ENCODE peak calls at places on chromosomes 3 and 15, in nine cellular contexts. C, R, S, Y, W, B, J, Z and G are unnamed samples.

GRCh38 chr15:75791337-75791713 is 51.9 kb upstream of the UBE2Q2 start:
- DNase-seq in Z (no peak), Y (no peak), B (no peak), R (no peak), W (no peak), J (no peak), C (no peak), S (no peak), G (no peak)

GRCh38 chr3:188019761-188020160 is 134.2 kb upstream of the LPP start:
- DNase-seq in J (no peak), W (no peak), S (no peak), Z (no peak), R (no peak), Y (no peak), C (no peak), B (no peak), G (no peak)

GRCh38 chr15:83845230-83845629 is 191.3 kb downstream of the ADAMTSL3 start:
- DNase-seq in C (no peak), S (peak; percentile 19), B (no peak), Z (no peak), J (no peak), R (peak; percentile 42), Y (no peak), W (peak; percentile 54), G (no peak)

GRCh38 chr3:50662408-50662807 is 12.3 kb upstream of the DOCK3 start:
- DNase-seq in Y (no peak), Z (no peak), B (no peak), R (no peak), S (no peak), J (no peak), W (no peak), C (no peak), G (no peak)

GRCh38 chr3:40800343-40800742 is 275.6 kb downstream of the ZNF621 start:
- DNase-seq in S (peak; percentile 76), W (peak; percentile 87), C (no peak), Z (no peak), Y (peak; percentile 72), R (peak; percentile 100), J (no peak), B (peak; percentile 5), G (peak; percentile 57)

GRCh38 chr3:139263798-139264197 is 80.0 kb upstream of the MRPS22 start:
- DNase-seq in W (no peak), S (no peak), Y (no peak), J (no peak), B (no peak), C (no peak), Z (no peak), R (no peak), G (no peak)

GRCh38 chr3:18443670-18444596 is 18.8 kb upstream of the SATB1 start:
- DNase-seq in J (peak; percentile 20), W (no peak), Y (peak; percentile 10), S (peak; percentile 1), Z (peak; percentile 16), B (no peak), C (peak; percentile 23), R (no peak), G (no peak)

GRCh38 chr15:101048191-101049011 is 129.2 kb downstream of the LRRK1 start:
- DNase-seq in C (no peak), W (no peak), B (no peak), S (no peak), Z (no peak), J (no peak), Y (peak; percentile 9), R (no peak), G (no peak)

GRCh38 chr3:191352014-191352413 is 21.7 kb upstream of the UTS2B start:
- DNase-seq in R (no peak), Z (no peak), J (no peak), B (no peak), W (peak; percentile 37), C (no peak), Y (no peak), S (no peak), G (no peak)

GRCh38 chr15:58697220-58697619 is 52.3 kb downstream of the ADAM10 start:
- DNase-seq in Y (no peak), Z (no peak), R (no peak), W (no peak), S (no peak), B (no peak), J (no peak), C (no peak), G (no peak)

GRCh38 chr3:185807455-185808068 is 17.3 kb downstream of the IGF2BP2 start:
- DNase-seq in B (peak; percentile 92), Y (no peak), W (peak; percentile 97), J (no peak), S (peak; percentile 94), Z (no peak), R (peak; percentile 95), C (no peak), G (peak; percentile 95)

GRCh38 chr3:69784854-69785523 is 45.7 kb downstream of the MITF start:
- DNase-seq in Y (peak; percentile 31), W (peak; percentile 78), B (peak; percentile 91), C (peak; percentile 50), Z (peak; percentile 46), S (peak; percentile 91), J (no peak), R (peak; percentile 91), G (no peak)

GRCh38 chr3:88195951-88196434 is 46.2 kb downstream of the C3orf38 start:
- DNase-seq in Z (no peak), B (no peak), R (peak; percentile 5), Y (no peak), S (peak; percentile 15), J (no peak), W (peak; percentile 23), C (no peak), G (no peak)

GRCh38 chr3:5476403-5476802 is 288.9 kb downstream of the EDEM1 start:
- DNase-seq in Y (no peak), J (no peak), B (no peak), S (no peak), R (no peak), Z (no peak), C (no peak), W (no peak), G (no peak)

GRCh38 chr3:174619244-174619643 is 239.9 kb upstream of the NAALADL2 start:
- DNase-seq in W (no peak), B (no peak), R (no peak), Y (no peak), Z (no peak), S (no peak), C (no peak), J (no peak), G (no peak)

GRCh38 chr15:67177750-67178149 is 76.7 kb downstream of the AAGAB start:
- DNase-seq in B (peak; percentile 19), S (peak; percentile 54), Z (no peak), R (peak; percentile 58), C (no peak), Y (no peak), J (no peak), W (peak; percentile 28), G (no peak)

GRCh38 chr3:124787490-124788195 is 57.4 kb downstream of the UMPS start:
- DNase-seq in J (no peak), R (peak; percentile 61), W (no peak), Y (no peak), B (peak; percentile 16), Z (no peak), S (no peak), C (no peak), G (no peak)

GRCh38 chr3:46542344-46542743 is 23.8 kb downstream of the LRRC2 start:
- DNase-seq in J (no peak), C (no peak), W (no peak), Z (no peak), S (no peak), Y (no peak), B (peak; percentile 27), R (no peak), G (no peak)

GRCh38 chr3:66401578-66402382 is 99.0 kb downstream of the LRIG1 start:
- DNase-seq in W (no peak), J (no peak), C (no peak), S (no peak), R (no peak), Z (no peak), Y (no peak), B (no peak), G (no peak)